ENCODE peak calls at places on chromosomes 5 and 9, in five cellular contexts. Z, G, T, F and V are unnamed samples.

GRCh38 chr5:10457682-10458574 is 16.2 kb downstream of the ROPN1L start:
- DNase-seq in Z (no peak), F (peak), G (no peak), T (no peak), V (no peak)

GRCh38 chr5:36876965-36877666 is 547 bp downstream of the NIPBL start:
- DNase-seq in F (peak), Z (peak), G (peak), T (peak), V (peak)

GRCh38 chr9:92664394-92665152 is 5.4 kb downstream of the IPPK start:
- DNase-seq in Z (peak), T (peak), F (no peak), G (peak), V (no peak)

GRCh38 chr5:139181835-139182452 is 16.2 kb downstream of the SIL1 start:
- DNase-seq in G (peak), Z (peak), F (no peak), T (peak), V (no peak)

GRCh38 chr5:131389096-131389868 is 125.4 kb downstream of the CDC42SE2 start:
- DNase-seq in T (no peak), F (no peak), G (no peak), Z (no peak), V (no peak)

GRCh38 chr5:143243103-143243502 is 160.4 kb downstream of the NR3C1 start:
- DNase-seq in T (no peak), G (no peak), Z (no peak), F (no peak), V (no peak)

GRCh38 chr5:117039035-117039434 is 464.4 kb upstream of the SEMA6A start:
- DNase-seq in F (no peak), Z (no peak), T (no peak), G (no peak), V (no peak)

GRCh38 chr5:75052461-75053285 is at the start of gene GCNT4:
- DNase-seq in Z (peak), T (peak), F (peak), G (peak), V (peak)

GRCh38 chr9:792331-793260 is 48.9 kb upstream of the DMRT1 start:
- DNase-seq in T (peak), Z (peak), G (no peak), F (no peak), V (no peak)

GRCh38 chr5:65172486-65173129 is 309.1 kb downstream of the ADAMTS6 start:
- DNase-seq in F (no peak), Z (no peak), G (peak), T (peak), V (peak)

GRCh38 chr9:110319781-110320180 is 17.9 kb downstream of the TXNDC8 start:
- DNase-seq in T (no peak), G (no peak), F (no peak), Z (no peak), V (no peak)

GRCh38 chr5:123125172-123125508 is 36.1 kb downstream of the PRDM6 start:
- DNase-seq in F (no peak), Z (peak), T (peak), G (peak), V (no peak)

GRCh38 chr9:79637180-79637925 is 65.6 kb downstream of the TLE4 start:
- DNase-seq in G (peak), T (peak), Z (no peak), F (no peak), V (no peak)

GRCh38 chr5:180631549-180632392 is 17.6 kb downstream of the FLT4 start:
- DNase-seq in F (peak), G (no peak), Z (no peak), T (no peak), V (no peak)

GRCh38 chr9:87263291-87263690 is 234.4 kb upstream of the DAPK1 start:
- DNase-seq in F (peak), Z (no peak), G (no peak), T (no peak), V (no peak)

GRCh38 chr9:2024888-2025781 is 10.0 kb downstream of the SMARCA2 start:
- DNase-seq in Z (no peak), F (no peak), T (no peak), G (no peak), V (no peak)

GRCh38 chr5:108747111-108748009 is at the start of gene FER:
- DNase-seq in Z (peak), T (peak), G (peak), F (peak), V (no peak)

GRCh38 chr5:94906750-94907149 is 288.3 kb downstream of the SLF1 start:
- DNase-seq in Z (no peak), T (no peak), G (no peak), F (no peak), V (no peak)

GRCh38 chr9:34458967-34459355 is 356 bp downstream of the DNAI1 start:
- DNase-seq in F (peak), T (no peak), G (no peak), Z (no peak), V (no peak)

GRCh38 chr9:34456746-34457145 is 1.6 kb downstream of the FAM219A start:
- DNase-seq in Z (no peak), T (no peak), G (no peak), F (no peak), V (no peak)

GRCh38 chr9:34457266-34458012 is 931 bp downstream of the FAM219A start:
- DNase-seq in Z (peak), F (peak), G (peak), T (peak), V (no peak)

GRCh38 chr9:34459356-34459755 is 751 bp downstream of the DNAI1 start:
- DNase-seq in T (no peak), Z (no peak), F (no peak), G (no peak), V (no peak)

GRCh38 chr9:34458013-34458966 is at the start of the genes DNAI1 and FAM219A:
- DNase-seq in F (peak), Z (peak), G (peak), T (peak), V (peak)
- H3K27ac ChIP-seq in F (no peak), Z (peak), G (peak), T (peak), V (peak)

GRCh38 chr9:113343732-113344231 is 3.7 kb upstream of the WDR31 start:
- DNase-seq in G (peak), Z (peak), T (no peak), F (no peak), V (peak)
- H3K9ac ChIP-seq in G (no peak), Z (no peak), T (no peak), F (no peak), V (peak)

DNA sequence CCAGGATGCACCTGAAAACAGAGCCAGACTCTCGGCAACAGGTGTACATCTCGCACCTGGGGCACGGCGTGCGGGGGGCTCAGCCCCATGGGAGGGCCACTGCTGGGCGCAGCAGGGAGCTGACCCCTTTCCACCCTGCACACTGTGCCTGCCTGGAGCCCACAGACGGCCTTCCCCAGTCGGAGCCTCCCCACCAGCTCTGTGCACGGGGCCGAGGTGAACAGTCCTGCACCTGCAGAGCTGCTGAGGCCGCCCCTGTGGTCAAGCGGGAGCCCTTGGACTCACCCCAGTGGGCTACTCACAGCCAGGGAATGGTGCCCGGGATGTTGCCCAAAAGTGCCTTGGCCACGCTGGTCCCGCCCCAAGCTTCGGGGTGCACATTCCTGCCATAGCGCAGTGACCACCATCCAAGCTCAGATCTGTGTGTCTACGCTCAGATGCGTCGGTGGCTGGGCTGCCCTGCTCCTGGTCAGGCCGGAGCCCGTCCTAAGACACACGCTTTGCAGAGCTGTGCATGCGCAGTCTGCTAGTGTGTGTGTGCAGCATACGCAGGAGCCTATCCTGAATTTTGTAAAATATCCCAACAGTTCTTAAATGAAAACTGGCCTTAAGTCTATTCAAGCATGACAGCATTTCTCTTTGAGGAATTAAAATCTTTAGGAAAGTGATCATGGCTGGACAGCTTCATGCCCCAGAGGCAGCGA is 8.4 kb upstream of the EXOC3 start:
- DNase-seq in F (no peak), T (no peak), G (no peak), Z (no peak), V (no peak)
- TF ChIP-seq CTCF in F (no peak), T (no peak), G (no peak), Z (no peak), V (no peak)

GRCh38 chr5:7926296-7926695 is 57.3 kb downstream of the MTRR start:
- DNase-seq in T (peak), G (peak), F (no peak), Z (peak), V (no peak)

GRCh38 chr5:7927466-7928375 is 58.8 kb downstream of the MTRR start:
- DNase-seq in F (peak), G (peak), T (peak), Z (peak), V (peak)

GRCh38 chr5:7926720-7927119 is 57.8 kb downstream of the MTRR start:
- DNase-seq in Z (no peak), F (no peak), T (no peak), G (no peak), V (no peak)
- H3K27ac ChIP-seq in Z (peak), F (no peak), T (peak), G (peak), V (no peak)

GRCh38 chr5:172142709-172143215 is 45.3 kb downstream of the STK10 start:
- DNase-seq in G (peak), F (no peak), Z (no peak), T (peak), V (no peak)
- H3K9ac ChIP-seq in G (no peak), F (no peak), Z (no peak), T (no peak), V (no peak)

GRCh38 chr9:101393135-101393534 is 5.3 kb downstream of the MRPL50 start:
- DNase-seq in T (no peak), G (no peak), Z (no peak), F (no peak), V (no peak)

GRCh38 chr9:101383361-101383760 is 1.4 kb downstream of the BAAT start:
- DNase-seq in G (peak), Z (no peak), F (no peak), T (no peak), V (no peak)

GRCh38 chr9:101387871-101388506 is 3.2 kb upstream of the BAAT start:
- DNase-seq in Z (peak), T (peak), F (peak), G (peak), V (no peak)

DNA sequence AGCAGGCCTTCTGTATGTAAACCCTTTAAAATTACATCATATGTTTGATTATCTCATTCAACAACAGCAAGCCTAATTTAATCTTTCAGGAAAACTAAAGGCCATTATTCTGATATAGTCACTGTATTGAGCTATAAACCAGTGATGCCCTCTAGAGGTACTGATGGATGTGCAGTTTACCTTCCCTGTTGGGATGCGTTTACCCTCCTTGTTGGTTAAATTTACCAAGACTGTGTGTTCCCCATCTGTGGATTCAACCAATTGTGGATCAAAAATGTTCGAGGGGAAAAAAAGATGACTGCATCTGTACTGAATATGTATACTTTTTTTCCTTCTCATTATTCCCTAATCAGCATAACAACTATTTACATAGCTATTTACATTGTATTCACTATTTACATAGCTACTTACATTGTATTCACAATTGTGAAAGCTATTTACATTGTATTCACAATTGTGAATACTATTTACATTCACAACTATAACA is 3.7 kb upstream of the BAAT start:
- DNase-seq in T (no peak), Z (no peak), F (no peak), G (no peak), V (no peak)
- TF ChIP-seq CTCF in T (peak), Z (peak), F (peak), G (peak), V (peak)